ENCODE peak calls at places on chromosomes 3 and 15, in six cellular contexts. I is ovary, L is transverse colon, J is A549, T is tibial nerve, Q is stomach. V is an unnamed sample. For H3K4me1, the result is how much of the 10 kb centered on the place peaks cover.

GRCh38 chr15:53506370-53506769 is 253.1 kb downstream of the WDR72 start:
- DNase-seq in T (no peak), L (no peak), Q (no peak), I (no peak), J (peak), V (no peak)

GRCh38 chr3:66014641-66015040 is 24.1 kb downstream of the MAGI1 start:
- DNase-seq in T (no peak), J (no peak), I (no peak), L (no peak), Q (no peak), V (no peak)

GRCh38 chr15:59169337-59169736 is 37.3 kb upstream of the LDHAL6B start:
- DNase-seq in L (no peak), T (no peak), I (no peak), Q (no peak), J (no peak), V (no peak)

GRCh38 chr3:153818338-153818737 is 302.9 kb upstream of the ARHGEF26 start:
- DNase-seq in L (no peak), T (no peak), J (no peak), Q (no peak), I (no peak), V (no peak)

GRCh38 chr3:72368331-72368975 is 479.8 kb downstream of the SHQ1 start:
- DNase-seq in Q (no peak), L (no peak), I (no peak), T (no peak), J (no peak), V (no peak)

GRCh38 chr3:46593274-46593862 is 19.0 kb upstream of the FAM240A start:
- DNase-seq in I (no peak), J (no peak), Q (no peak), T (no peak), L (no peak), V (no peak)

GRCh38 chr15:52113708-52114107 is 1.1 kb upstream of the BCL2L10 start:
- DNase-seq in J (peak), I (no peak), L (no peak), T (no peak), Q (no peak), V (no peak)

GRCh38 chr3:113533534-113533892 is 1.2 kb downstream of the SIDT1 start:
- DNase-seq in I (no peak), T (no peak), L (no peak), Q (no peak), J (no peak), V (no peak)

GRCh38 chr3:52784931-52785590 is 7.7 kb downstream of the ITIH1 start:
- DNase-seq in L (no peak), J (no peak), T (no peak), I (peak), Q (no peak), V (peak)

GRCh38 chr15:68385240-68385561 is 46.8 kb downstream of the ITGA11 start:
- DNase-seq in Q (peak), J (no peak), T (no peak), I (no peak), L (no peak), V (peak)

GRCh38 chr15:28975766-28976179 is 90.0 kb downstream of the APBA2 start:
- DNase-seq in L (peak), Q (no peak), T (no peak), I (no peak), J (peak), V (no peak)

GRCh38 chr15:81091889-81092558 is 42.0 kb upstream of the CFAP161 start:
- DNase-seq in L (no peak), T (no peak), I (peak), Q (no peak), J (peak), V (no peak)

GRCh38 chr3:11548721-11549131 is 95.0 kb downstream of the VGLL4 start:
- DNase-seq in T (no peak), J (no peak), I (peak), Q (peak), L (peak), V (peak)

GRCh38 chr3:123279121-123279520 is 77.4 kb downstream of the SEC22A start:
- DNase-seq in Q (no peak), J (no peak), L (no peak), I (no peak), T (no peak), V (no peak)

GRCh38 chr3:172257638-172258400 is 190.4 kb downstream of the GHSR start:
- DNase-seq in Q (no peak), L (no peak), I (no peak), J (peak), T (no peak), V (no peak)

GRCh38 chr3:174547801-174548200 is 311.3 kb upstream of the NAALADL2 start:
- DNase-seq in J (no peak), Q (no peak), I (no peak), T (no peak), L (no peak), V (no peak)

GRCh38 chr15:93034512-93034911 is 54.5 kb downstream of the RGMA start:
- DNase-seq in L (no peak), Q (peak), I (no peak), T (no peak), J (no peak), V (peak)

GRCh38 chr3:152737021-152737908 is 97.7 kb upstream of the P2RY1 start:
- DNase-seq in J (peak), Q (no peak), T (peak), I (no peak), L (no peak), V (peak)

GRCh38 chr15:83717010-83717409 is 63.1 kb downstream of the ADAMTSL3 start:
- DNase-seq in L (no peak), J (no peak), T (no peak), Q (no peak), I (no peak), V (no peak)

GRCh38 chr15:97026781-97027180 is 696.3 kb downstream of the NR2F2 start:
- DNase-seq in J (no peak), Q (no peak), I (no peak), L (no peak), T (no peak), V (no peak)

GRCh38 chr3:172808969-172809546 is 58.5 kb downstream of the ECT2 start:
- DNase-seq in I (no peak), T (no peak), L (no peak), J (peak), Q (no peak), V (no peak)

GRCh38 chr3:123595396-123595795 is 10.5 kb upstream of the HACD2 start:
- DNase-seq in J (no peak), T (no peak), L (no peak), Q (no peak), I (no peak), V (no peak)

GRCh38 chr3:80564391-80564790 is 796.6 kb upstream of the ROBO1 start:
- DNase-seq in I (no peak), J (no peak), Q (no peak), T (no peak), L (no peak), V (no peak)

GRCh38 chr3:45387171-45387570 is 1.2 kb upstream of the LARS2 start:
- DNase-seq in J (no peak), L (no peak), Q (no peak), I (no peak), T (no peak), V (no peak)

GRCh38 chr3:98713984-98714383 is 49.2 kb upstream of the ST3GAL6 start:
- DNase-seq in J (no peak), T (no peak), I (no peak), L (no peak), Q (no peak), V (no peak)

GRCh38 chr15:60580068-60580467 is 101.1 kb upstream of the ICE2 start:
- DNase-seq in I (no peak), T (no peak), Q (no peak), J (no peak), L (no peak), V (no peak)
- H3K4me1 ChIP-seq in I (under half), T (under half), Q (under half), J (under half), L (under half), V (under half)

GRCh38 chr3:170776887-170777551 is 93.0 kb downstream of the RPL22L1 start:
- DNase-seq in L (no peak), Q (no peak), I (no peak), J (no peak), T (no peak), V (no peak)
- TF ChIP-seq EP300 in L (no peak), Q (no peak), I (no peak), J (no peak), T (no peak), V (no peak)

GRCh38 chr3:24496529-24497482 is 2.2 kb upstream of the THRB start:
- DNase-seq in I (peak), L (peak), Q (peak), J (peak), T (peak), V (peak)

GRCh38 chr3:24495334-24495994 is 814 bp upstream of the THRB start:
- DNase-seq in I (peak), Q (peak), T (peak), L (peak), J (peak), V (peak)

GRCh38 chr3:24492971-24493551 is 1.6 kb downstream of the THRB start:
- DNase-seq in I (no peak), J (no peak), Q (no peak), L (no peak), T (no peak), V (no peak)

GRCh38 chr3:24494616-24495333 is at the start of gene THRB:
- DNase-seq in I (peak), Q (peak), J (peak), L (peak), T (peak), V (peak)

DNA sequence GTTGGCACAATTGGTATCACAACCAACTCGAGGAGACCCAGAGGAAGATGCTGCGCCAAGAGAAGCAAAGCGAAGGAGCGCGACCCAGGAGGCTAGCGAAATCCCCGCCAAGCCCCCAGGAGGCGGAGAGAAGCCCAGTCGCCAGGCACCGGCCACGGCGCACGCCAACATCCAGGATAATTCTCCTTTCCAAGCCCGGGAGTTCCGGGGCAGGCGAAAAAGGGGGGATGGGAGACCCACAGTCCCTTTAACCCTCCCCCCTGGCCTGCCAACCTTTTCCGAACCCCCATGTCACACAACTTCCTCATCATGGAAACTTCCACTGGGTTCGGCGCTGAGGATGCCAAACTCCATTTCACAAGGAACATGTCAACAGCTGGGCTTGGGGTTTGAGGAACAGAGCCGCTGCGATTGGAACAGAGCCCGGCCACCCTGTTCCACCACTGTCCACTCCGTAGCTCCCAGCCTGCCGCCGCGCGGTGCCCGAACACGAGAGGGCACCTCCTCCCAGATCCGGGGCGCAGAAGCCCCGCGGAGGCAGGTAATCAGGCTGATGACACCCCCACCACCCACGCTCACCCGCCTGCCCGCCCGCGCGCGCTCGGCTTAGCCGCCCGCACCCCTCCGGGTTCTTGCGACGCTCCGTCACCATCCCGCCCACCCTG is 567 bp downstream of the THRB start:
- DNase-seq in I (peak), T (peak), J (peak), Q (peak), L (peak), V (peak)
- H3K4me3 ChIP-seq in I (peak), T (peak), J (peak), Q (peak), L (peak), V (peak)

GRCh38 chr15:85551221-85551832 is 170.9 kb downstream of the AKAP13 start:
- DNase-seq in Q (no peak), J (no peak), I (no peak), T (no peak), L (no peak), V (no peak)
- H3K4me1 ChIP-seq in Q (under half), J (under half), I (under half), T (under half), L (under half), V (under half)

DNA sequence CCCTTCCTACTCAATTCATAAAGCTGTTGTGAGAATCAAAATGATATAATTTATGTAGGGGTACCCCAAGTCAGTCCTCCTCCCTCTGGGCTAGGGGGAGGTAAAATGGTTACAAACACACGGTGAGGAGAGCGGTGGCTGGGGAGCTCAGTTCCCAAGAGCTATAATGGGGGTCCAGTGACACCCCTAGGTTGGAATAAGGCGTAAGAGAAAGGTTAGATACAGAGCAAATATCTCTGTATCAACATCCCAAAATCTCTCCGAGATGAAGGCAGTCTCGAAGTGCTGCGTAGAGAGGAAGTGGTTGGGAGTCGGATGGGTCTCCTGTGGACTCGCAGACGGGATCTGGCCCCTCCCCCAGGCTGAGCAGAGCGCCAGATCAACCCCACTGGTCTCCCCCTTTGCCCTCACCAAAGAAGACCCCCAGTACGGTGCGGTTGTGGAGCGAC is 1.8 kb downstream of the DUOX2 start:
- DNase-seq in Q (no peak), L (no peak), J (no peak), T (no peak), I (no peak), V (no peak)
- TF ChIP-seq EP300 in Q (no peak), L (no peak), J (no peak), T (no peak), I (no peak), V (no peak)

DNA sequence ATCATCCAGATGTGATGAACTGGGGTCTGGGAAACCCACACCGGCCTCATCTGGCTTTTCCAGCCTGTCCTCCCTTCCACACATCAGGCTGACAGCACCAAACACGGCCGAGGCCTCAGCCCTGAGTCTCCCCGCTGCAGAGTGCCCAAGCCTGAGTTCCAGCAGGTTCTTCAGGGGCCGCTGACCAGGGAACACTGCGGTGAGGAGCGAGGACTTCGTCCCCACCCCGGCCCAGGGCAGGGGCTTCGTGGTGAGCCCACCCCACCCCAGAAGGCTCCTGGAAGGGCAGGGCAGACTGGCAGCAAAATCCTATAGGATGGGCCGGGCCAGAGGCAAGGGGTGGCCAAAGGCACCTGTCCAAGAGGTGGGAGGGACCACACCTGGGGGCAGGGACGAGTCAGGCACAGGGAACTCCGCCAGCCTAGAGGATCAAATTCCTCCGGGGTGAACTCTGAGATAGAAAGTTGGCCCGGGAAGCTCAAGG is at the start of gene SLC51A:
- DNase-seq in T (no peak), L (peak), Q (no peak), J (no peak), I (peak), V (no peak)
- H3K4me3 ChIP-seq in T (no peak), L (peak), Q (no peak), J (no peak), I (no peak), V (no peak)

GRCh38 chr15:66387176-66388056 is 704 bp downstream of the MAP2K1 start:
- DNase-seq in J (peak), T (peak), L (peak), I (peak), Q (peak), V (peak)
- H3K4me1 ChIP-seq in J (under half), T (under half), L (under half), I (under half), Q (under half), V (under half)

GRCh38 chr15:84876269-84876668 is 8.2 kb upstream of the SLC28A1 start:
- DNase-seq in T (no peak), I (no peak), Q (no peak), J (no peak), L (no peak), V (no peak)
- TF ChIP-seq EP300 in T (no peak), I (no peak), Q (no peak), J (no peak), L (no peak), V (no peak)

GRCh38 chr3:149375164-149375823 is 2.2 kb downstream of the TM4SF1 start:
- DNase-seq in J (peak), I (no peak), T (no peak), Q (no peak), L (no peak), V (no peak)
- H3K4me3 ChIP-seq in J (peak), I (no peak), T (peak), Q (peak), L (no peak), V (peak)

GRCh38 chr15:40094156-40094555 is 14.5 kb downstream of the BMF start:
- DNase-seq in Q (no peak), T (no peak), J (no peak), L (no peak), I (no peak), V (no peak)

GRCh38 chr15:40090774-40091455 is 17.8 kb downstream of the BMF start:
- DNase-seq in Q (no peak), I (no peak), T (no peak), L (no peak), J (no peak), V (no peak)

GRCh38 chr15:40091861-40092415 is 16.7 kb downstream of the BMF start:
- DNase-seq in Q (no peak), I (no peak), T (no peak), J (no peak), L (no peak), V (no peak)

GRCh38 chr15:40093224-40093842 is 15.3 kb downstream of the BMF start:
- DNase-seq in Q (no peak), I (no peak), T (no peak), L (no peak), J (no peak), V (peak)

GRCh38 chr15:40092416-40093223 is 16.1 kb downstream of the BMF start:
- DNase-seq in L (peak), I (peak), Q (no peak), T (no peak), J (no peak), V (peak)
- H3K4me1 ChIP-seq in L (half or more), I (half or more), Q (half or more), T (half or more), J (under half), V (half or more)

V was measured in sigmoid colon.